ENCODE peak calls at places on chromosome 12, in eight cellular contexts. N is gastrocnemius medialis, I is spleen, V is AG04450, B is stomach, D is cardiac muscle cell, A is natural killer cell, S is neural crest cell. K is an unnamed sample.

GRCh38 chr12:112418596-112419268 is at the start of gene PTPN11:
- DNase-seq in S (peak; percentile 84), B (peak; percentile 87), I (peak; percentile 97), V (no peak), A (peak; percentile 95), D (peak; percentile 88), N (peak; percentile 72), K (no peak)

GRCh38 chr12:2641209-2641608 is 153.6 kb upstream of the FKBP4 start:
- DNase-seq in B (no peak), S (peak; percentile 20), D (no peak), N (no peak), I (peak; percentile 70), V (no peak), A (no peak), K (no peak)

GRCh38 chr12:14714437-14714836 is 18.0 kb upstream of the GUCY2C start:
- DNase-seq in S (no peak), V (no peak), D (no peak), A (no peak), I (no peak), N (no peak), B (no peak), K (no peak)

GRCh38 chr12:998020-998874 is 7.2 kb downstream of the ERC1 start:
- DNase-seq in N (no peak), D (peak; percentile 27), A (no peak), S (no peak), B (no peak), I (no peak), V (no peak), K (no peak)

GRCh38 chr12:106428379-106428778 is 70.8 kb downstream of the POLR3B start:
- DNase-seq in A (no peak), N (peak; percentile 19), V (no peak), D (no peak), S (no peak), I (no peak), B (peak; percentile 28), K (peak; percentile 53)

GRCh38 chr12:51082561-51083139 is 746 bp downstream of the CSRNP2 start:
- DNase-seq in B (no peak), A (peak; percentile 18), D (no peak), S (no peak), V (no peak), N (no peak), I (no peak), K (no peak)

GRCh38 chr12:67720383-67720856 is 71.9 kb downstream of the DYRK2 start:
- DNase-seq in N (no peak), V (no peak), B (no peak), D (no peak), I (no peak), S (no peak), A (no peak), K (no peak)

GRCh38 chr12:23831739-23832138 is 117.7 kb downstream of the SOX5 start:
- DNase-seq in D (no peak), I (no peak), V (no peak), S (no peak), B (no peak), A (no peak), N (no peak), K (no peak)

GRCh38 chr12:11954181-11954580 is 116.6 kb upstream of the BCL2L14 start:
- DNase-seq in A (no peak), B (no peak), V (no peak), N (no peak), S (no peak), I (no peak), D (no peak), K (no peak)

DNA sequence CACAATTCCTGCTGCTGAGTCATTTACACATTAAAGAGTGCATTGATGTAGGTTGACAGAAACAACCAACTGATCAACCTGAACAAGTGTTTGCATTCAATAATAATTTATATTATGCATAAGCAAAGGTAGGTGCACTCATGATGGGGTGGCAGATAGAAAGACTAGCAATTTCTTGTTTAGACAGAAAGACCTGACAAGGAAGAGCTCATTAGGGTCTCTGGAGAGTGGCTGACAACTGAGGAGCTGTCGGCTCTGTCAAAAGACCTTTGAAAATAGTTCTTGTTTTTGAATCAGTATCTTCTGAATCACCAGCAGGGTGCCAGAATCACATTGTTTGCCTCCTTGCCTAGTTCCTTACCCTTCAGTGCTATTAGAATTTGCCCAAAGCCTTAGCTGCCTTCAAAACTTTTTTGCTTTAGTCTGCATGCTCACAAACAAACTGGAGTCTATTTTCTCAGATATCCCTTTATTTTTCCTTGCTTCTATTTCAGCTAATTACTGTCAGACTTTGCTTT is 234.7 kb downstream of the BTG1 start:
- DNase-seq in D (no peak), S (no peak), V (no peak), N (no peak), B (no peak), I (no peak), A (no peak), K (no peak)
- TF ChIP-seq CTCF in D (no peak), S (no peak), V (no peak), N (no peak), B (no peak), I (no peak), A (no peak), K (no peak)

GRCh38 chr12:3752741-3753486 is at the start of gene CRACR2A:
- DNase-seq in B (peak; percentile 68), I (peak; percentile 98), A (peak; percentile 84), N (peak; percentile 14), S (peak; percentile 64), V (peak; percentile 6), D (peak; percentile 71), K (no peak)
- TF ChIP-seq CTCF in B (peak; percentile 79), I (peak; percentile 85), A (peak; percentile 74), N (peak; percentile 62), S (peak; percentile 76), V (peak; percentile 58), D (peak; percentile 73), K (no peak)

DNA sequence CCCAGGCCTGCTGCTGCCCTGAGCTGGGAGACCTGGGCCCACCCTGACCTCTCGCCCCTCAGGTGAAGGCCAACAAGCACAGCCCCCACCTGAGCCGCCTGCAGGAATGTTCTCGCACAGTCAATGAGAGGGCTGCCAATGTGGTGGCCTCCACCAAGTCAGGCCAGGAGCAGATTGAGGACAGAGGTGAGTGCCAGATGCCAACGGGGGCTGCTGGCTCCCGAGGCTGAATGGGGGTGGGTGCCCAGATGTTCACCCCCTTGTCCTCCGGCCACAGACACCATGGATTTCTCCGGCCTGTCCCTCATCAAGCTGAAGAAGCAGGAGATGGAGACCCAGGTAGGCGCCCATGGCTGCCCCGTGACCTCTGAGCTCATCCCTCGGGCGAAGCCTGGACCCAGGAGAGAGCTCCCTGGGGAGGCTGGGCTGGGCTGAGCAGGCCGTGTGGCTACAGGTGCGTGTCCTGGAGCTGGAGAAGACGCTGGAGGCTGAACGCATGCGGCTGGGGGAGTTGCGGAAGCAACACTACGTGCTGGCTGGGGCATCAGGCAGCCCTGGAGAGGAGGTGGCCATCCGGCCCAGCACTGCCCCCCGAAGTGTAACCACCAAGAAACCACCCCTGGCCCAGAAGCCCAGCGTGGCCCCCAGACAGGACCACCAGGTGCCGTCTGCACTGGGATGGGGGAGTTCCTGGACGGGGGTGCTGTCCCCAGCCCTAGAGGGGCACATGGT is 25.8 kb downstream of the HIP1R start:
- DNase-seq in S (no peak), D (no peak), I (peak; percentile 83), B (no peak), N (no peak), V (no peak), A (no peak), K (no peak)
- TF ChIP-seq CTCF in S (no peak), D (no peak), I (no peak), B (no peak), N (no peak), V (no peak), A (no peak), K (no peak)

GRCh38 chr12:92573104-92573503 is 129.7 kb upstream of the PLEKHG7 start:
- DNase-seq in B (no peak), D (no peak), N (no peak), V (no peak), I (no peak), A (no peak), S (no peak), K (no peak)

GRCh38 chr12:92574911-92575570 is 127.7 kb upstream of the PLEKHG7 start:
- DNase-seq in N (no peak), B (no peak), D (no peak), I (no peak), A (no peak), V (no peak), S (no peak), K (no peak)

GRCh38 chr12:92571844-92572543 is 130.8 kb upstream of the PLEKHG7 start:
- DNase-seq in S (no peak), N (peak; percentile 13), D (no peak), A (no peak), I (no peak), V (no peak), B (no peak), K (no peak)

GRCh38 chr12:92571169-92571568 is 131.6 kb upstream of the PLEKHG7 start:
- DNase-seq in N (no peak), S (no peak), A (no peak), B (no peak), D (no peak), V (no peak), I (no peak), K (no peak)

GRCh38 chr12:92574046-92574783 is 128.6 kb upstream of the PLEKHG7 start:
- DNase-seq in A (no peak), I (no peak), V (no peak), S (no peak), D (peak; percentile 30), N (no peak), B (no peak), K (peak; percentile 22)
- TF ChIP-seq CTCF in A (no peak), I (no peak), V (peak; percentile 48), S (peak; percentile 45), D (peak; percentile 26), N (no peak), B (no peak), K (peak; percentile 39)